ENCODE peak calls at places on chromosomes 1 and 21, in ten cellular contexts. R is Calu3, K is GM06990, F is astrocyte of the spinal cord, M is upper lobe of left lung, D is psoas muscle, I is thoracic aorta, Y is dorsolateral prefrontal cortex, H is fibroblast of mammary gland, U is K562. O is an unnamed sample.

GRCh38 chr1:99133759-99134158 is 129.1 kb upstream of the PLPPR5 start:
- DNase-seq in F (no peak), Y (no peak), D (no peak), H (peak; percentile 3), U (no peak), K (no peak), I (no peak), R (no peak), M (no peak), O (no peak)

GRCh38 chr1:39995973-39996393 is 41.0 kb downstream of the MFSD2A start:
- DNase-seq in U (no peak), H (no peak), Y (no peak), F (no peak), R (no peak), K (peak; percentile 52), I (no peak), M (no peak), D (no peak), O (no peak)

GRCh38 chr1:240109920-240110685 is 18.4 kb downstream of the FMN2 start:
- DNase-seq in R (no peak), M (no peak), K (no peak), U (no peak), Y (no peak), H (no peak), I (no peak), F (peak; percentile 78), D (no peak), O (no peak)

GRCh38 chr21:18499761-18500376 is 96.3 kb upstream of the TMPRSS15 start:
- DNase-seq in K (peak; percentile 2), F (peak; percentile 65), I (no peak), R (peak; percentile 8), Y (no peak), M (no peak), H (peak; percentile 48), U (peak; percentile 4), D (no peak), O (peak; percentile 67)

GRCh38 chr1:22208265-22208972 is 65.5 kb upstream of the WNT4 start:
- DNase-seq in D (no peak), I (no peak), M (peak; percentile 60), H (no peak), Y (no peak), F (no peak), K (no peak), U (peak; percentile 60), R (peak; percentile 15), O (peak; percentile 13)

GRCh38 chr1:218557731-218558130 is 212.6 kb downstream of the TGFB2 start:
- DNase-seq in K (no peak), I (no peak), H (peak; percentile 27), Y (no peak), D (no peak), F (peak; percentile 59), U (no peak), R (peak; percentile 86), M (peak; percentile 1), O (no peak)

GRCh38 chr1:8116892-8117262 is 90.8 kb upstream of the ERRFI1 start:
- DNase-seq in D (peak; percentile 65), H (peak; percentile 93), Y (no peak), I (no peak), F (peak; percentile 91), M (no peak), K (no peak), R (no peak), U (no peak), O (no peak)

GRCh38 chr1:50308883-50309282 is 114.4 kb downstream of the DMRTA2 start:
- DNase-seq in F (peak; percentile 40), H (peak; percentile 17), Y (no peak), M (no peak), K (no peak), I (no peak), R (peak; percentile 49), D (no peak), U (peak; percentile 68), O (peak; percentile 16)

GRCh38 chr1:202086579-202087350 is 36.0 kb upstream of the GPR37L1 start:
- DNase-seq in H (no peak), R (peak; percentile 72), D (no peak), M (no peak), I (no peak), F (no peak), Y (no peak), K (no peak), U (peak; percentile 16), O (no peak)

GRCh38 chr1:213984387-213985180 is 3.2 kb upstream of the PROX1 start:
- DNase-seq in F (no peak), U (no peak), I (no peak), D (no peak), M (no peak), H (no peak), K (no peak), R (no peak), Y (no peak), O (no peak)

GRCh38 chr1:119587328-119587727 is 60.7 kb downstream of the ZNF697 start:
- DNase-seq in I (no peak), U (no peak), M (no peak), H (no peak), F (peak; percentile 77), Y (no peak), R (no peak), D (no peak), K (no peak), O (no peak)

GRCh38 chr1:94345148-94345721 is 73.0 kb upstream of the ABCD3 start:
- DNase-seq in Y (no peak), R (no peak), I (no peak), K (no peak), D (no peak), F (no peak), U (no peak), H (no peak), M (no peak), O (no peak)
- TF ChIP-seq CTCF in Y (no peak), R (no peak), I (no peak), K (no peak), D (no peak), F (no peak), U (no peak), H (no peak), M (no peak), O (no peak)

DNA sequence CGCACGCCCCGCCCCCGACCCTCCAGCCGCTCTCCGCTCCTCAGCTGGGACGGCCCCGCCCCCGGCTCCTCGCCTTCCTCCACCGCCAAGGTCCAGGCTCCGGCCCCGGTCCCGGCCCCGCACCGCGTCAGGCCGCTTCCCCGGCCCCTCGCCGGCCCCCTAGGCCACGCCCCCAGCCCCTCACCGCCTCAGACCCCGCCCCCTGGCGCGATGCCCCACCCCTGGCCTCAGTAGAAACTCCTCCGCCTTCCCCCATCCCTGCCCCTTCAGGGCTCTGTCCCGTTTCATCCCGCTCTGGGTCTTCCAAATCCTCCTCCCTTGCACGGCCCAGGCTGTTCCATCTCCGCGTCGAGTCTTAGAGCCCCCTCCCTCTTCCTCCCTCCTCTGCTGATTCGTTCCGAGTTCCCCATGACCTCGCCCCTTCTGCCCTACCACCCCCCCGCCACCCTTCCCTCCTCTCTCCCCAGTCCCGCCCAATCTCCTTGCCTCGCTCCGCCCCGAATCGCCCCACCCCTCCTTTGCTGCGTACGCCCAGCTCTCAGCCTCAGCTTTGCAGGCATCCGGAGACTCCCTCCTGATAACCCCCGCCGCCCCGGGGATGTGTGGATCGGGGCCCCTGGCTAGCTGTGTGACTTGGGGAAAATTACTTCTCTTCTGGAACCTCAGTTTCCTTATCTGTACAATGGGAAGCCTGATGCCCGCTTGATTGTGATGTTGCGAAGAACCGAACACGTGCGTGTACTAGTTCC is 448 bp upstream of the ASAP3 start:
- DNase-seq in M (peak; percentile 98), R (peak; percentile 84), H (peak; percentile 91), K (peak; percentile 85), I (peak; percentile 89), F (peak; percentile 91), D (peak; percentile 96), U (peak; percentile 98), Y (peak; percentile 71), O (peak; percentile 91)
- TF ChIP-seq CTCF in M (no peak), R (no peak), H (no peak), K (no peak), I (no peak), F (no peak), D (no peak), U (no peak), Y (no peak), O (no peak)

GRCh38 chr1:107058245-107059032 is 2.0 kb downstream of the PRMT6 start:
- DNase-seq in M (no peak), I (no peak), H (no peak), D (no peak), K (no peak), Y (no peak), U (no peak), F (no peak), R (no peak), O (no peak)

GRCh38 chr1:107051266-107051665 is 5.2 kb upstream of the PRMT6 start:
- DNase-seq in H (no peak), M (no peak), Y (no peak), F (no peak), I (no peak), D (no peak), U (no peak), R (no peak), K (no peak), O (no peak)

GRCh38 chr1:107061886-107062285 is 5.4 kb downstream of the PRMT6 start:
- DNase-seq in Y (no peak), H (no peak), D (no peak), R (no peak), U (no peak), K (no peak), F (no peak), I (no peak), M (no peak), O (no peak)

GRCh38 chr1:107057197-107058133 is 991 bp downstream of the PRMT6 start:
- DNase-seq in U (peak; percentile 55), Y (peak; percentile 63), M (peak; percentile 91), D (peak; percentile 62), K (peak; percentile 81), I (peak; percentile 5), F (peak; percentile 51), R (peak; percentile 51), H (peak; percentile 44), O (peak; percentile 43)

DNA sequence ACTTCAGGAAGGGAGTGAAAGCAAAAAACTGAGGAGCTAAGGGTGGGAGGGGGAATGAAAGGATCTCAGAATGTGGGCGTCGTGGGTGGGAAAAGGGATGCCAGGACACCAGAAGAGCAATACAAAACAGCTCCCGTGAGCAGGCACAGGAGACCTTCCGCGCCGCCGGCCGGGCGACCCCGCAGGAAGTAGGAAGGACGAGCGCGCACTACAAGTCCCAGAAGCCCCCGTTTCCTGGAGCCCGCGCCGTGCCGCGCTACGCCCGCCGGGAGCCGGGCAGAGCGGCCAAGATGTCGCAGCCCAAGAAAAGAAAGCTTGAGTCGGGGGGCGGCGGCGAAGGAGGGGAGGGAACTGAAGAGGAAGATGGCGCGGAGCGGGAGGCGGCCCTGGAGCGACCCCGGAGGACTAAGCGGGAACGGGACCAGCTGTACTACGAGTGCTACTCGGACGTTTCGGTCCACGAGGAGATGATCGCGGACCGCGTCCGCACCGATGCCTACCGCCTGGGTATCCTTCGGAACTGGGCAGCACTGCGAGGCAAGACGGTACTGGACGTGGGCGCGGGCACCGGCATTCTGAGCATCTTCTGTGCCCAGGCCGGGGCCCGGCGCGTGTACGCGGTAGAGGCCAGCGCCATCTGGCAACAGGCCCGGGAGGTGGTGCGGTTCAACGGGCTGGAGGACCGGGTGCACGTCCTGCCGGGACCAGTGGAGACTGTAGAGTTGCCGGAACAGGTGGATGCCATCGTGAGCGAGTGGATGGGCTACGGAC is at the start of gene PRMT6:
- DNase-seq in Y (peak; percentile 69), R (peak; percentile 77), D (peak; percentile 78), F (peak; percentile 86), I (peak; percentile 22), H (peak; percentile 65), K (peak; percentile 91), U (peak; percentile 83), M (peak; percentile 96), O (peak; percentile 75)
- TF ChIP-seq CTCF in Y (peak; percentile 5), R (no peak), D (no peak), F (no peak), I (no peak), H (no peak), K (peak; percentile 33), U (no peak), M (no peak), O (peak; percentile 40)

GRCh38 chr1:190491404-190491803 is 13.7 kb upstream of the BRINP3 start:
- DNase-seq in U (no peak), F (no peak), M (no peak), D (no peak), R (no peak), K (no peak), Y (no peak), I (no peak), H (no peak), O (no peak)
- TF ChIP-seq CTCF in U (no peak), F (no peak), M (no peak), D (no peak), R (no peak), K (no peak), Y (no peak), I (no peak), H (no peak), O (peak; percentile 24)

O was measured in neural crest cell.